ENCODE peak calls at places on chromosomes 1 and 21, in six cellular contexts. Z is NCI-H226, R is small intestine, B is NCI-H2171, Y is NCI-H748 treated with DMSO at 0.1 percent for 48 hours, O is A549. T is an unnamed sample.

GRCh38 chr1:13823126-13823880 is 123.3 kb downstream of the PRDM2 start:
- DNase-seq in Z (no peak), R (peak; percentile 29), B (no peak), Y (no peak), O (no peak), T (no peak)

GRCh38 chr1:178970184-178970583 is 55.5 kb upstream of the FAM20B start:
- DNase-seq in Z (no peak), R (no peak), B (no peak), Y (no peak), O (no peak), T (no peak)

GRCh38 chr21:43864313-43864805 is 664 bp upstream of the AGPAT3 start:
- DNase-seq in Z (peak; percentile 32), R (peak; percentile 75), B (peak; percentile 36), Y (no peak), O (peak; percentile 48), T (no peak)

GRCh38 chr1:31977361-31978131 is 36.1 kb upstream of the KHDRBS1 start:
- DNase-seq in Z (peak; percentile 5), R (peak; percentile 7), B (no peak), Y (no peak), O (peak; percentile 65), T (peak; percentile 71)

GRCh38 chr1:15946546-15947381 is 29.1 kb downstream of the ZBTB17 start:
- DNase-seq in Z (no peak), R (no peak), B (no peak), Y (no peak), O (no peak), T (no peak)

GRCh38 chr21:44065428-44065827 is 41.8 kb upstream of the PWP2 start:
- DNase-seq in Z (no peak), R (peak; percentile 66), B (no peak), Y (no peak), O (no peak), T (peak; percentile 60)

GRCh38 chr1:43522776-43523480 is 7.8 kb upstream of the PTPRF start:
- DNase-seq in Z (peak; percentile 97), R (peak; percentile 99), B (no peak), Y (no peak), O (peak; percentile 92), T (peak; percentile 63)

GRCh38 chr1:167899253-167899681 is 14.7 kb downstream of the ADCY10 start:
- DNase-seq in Z (no peak), R (no peak), B (no peak), Y (no peak), O (no peak), T (no peak)

GRCh38 chr1:9368356-9368755 is 75.7 kb downstream of the SPSB1 start:
- DNase-seq in Z (no peak), R (no peak), B (no peak), Y (no peak), O (no peak), T (no peak)

GRCh38 chr1:179548666-179549367 is 26.9 kb downstream of the NPHS2 start:
- DNase-seq in Z (no peak), R (no peak), B (no peak), Y (no peak), O (no peak), T (no peak)

GRCh38 chr1:8249838-8250237 is 68.1 kb upstream of the SLC45A1 start:
- DNase-seq in Z (no peak), R (no peak), B (no peak), Y (no peak), O (no peak), T (no peak)

GRCh38 chr1:214332950-214333798 is 52.2 kb downstream of the SMYD2 start:
- DNase-seq in Z (no peak), R (peak; percentile 37), B (no peak), Y (no peak), O (peak; percentile 39), T (peak; percentile 72)

GRCh38 chr1:156807627-156808026 is 9.0 kb downstream of the SH2D2A start:
- DNase-seq in Z (no peak), R (no peak), B (no peak), Y (no peak), O (no peak), T (no peak)

GRCh38 chr1:240070188-240070587 is 21.5 kb upstream of the FMN2 start:
- DNase-seq in Z (no peak), R (no peak), B (no peak), Y (no peak), O (no peak), T (no peak)

GRCh38 chr1:194466706-194467105 is 1280.3 kb upstream of the B3GALT2 start:
- DNase-seq in Z (no peak), R (no peak), B (no peak), Y (no peak), O (no peak), T (peak; percentile 4)

GRCh38 chr1:74468982-74469603 is 43.3 kb downstream of the LRRC53 start:
- DNase-seq in Z (no peak), R (peak; percentile 29), B (peak; percentile 31), Y (peak; percentile 77), O (peak; percentile 35), T (peak; percentile 60)